ENCODE peak calls at places on chromosomes 6 and 20, in six cellular contexts. S, F, I, V, G and R are unnamed samples.

GRCh38 chr6:46453756-46454316 is 37.4 kb downstream of the RCAN2 start:
- DNase-seq in I (peak), F (no peak), S (no peak), V (no peak), G (no peak), R (no peak)

GRCh38 chr6:11731423-11731822 is 47.2 kb downstream of the ADTRP start:
- DNase-seq in V (peak), G (peak), F (no peak), S (no peak), I (no peak), R (no peak)

GRCh38 chr6:89564752-89565427 is 73.7 kb downstream of the LYRM2 start:
- DNase-seq in G (peak), V (peak), I (peak), S (no peak), F (no peak), R (no peak)

GRCh38 chr6:88492824-88493223 is 326.7 kb upstream of the CNR1 start:
- DNase-seq in G (peak), S (peak), I (peak), V (peak), F (peak), R (peak)

GRCh38 chr6:43708857-43709653 is 21.5 kb upstream of the MRPS18A start:
- DNase-seq in F (no peak), V (peak), G (peak), S (peak), I (peak), R (no peak)

GRCh38 chr20:63320041-63320511 is 27.1 kb downstream of the COL20A1 start:
- DNase-seq in G (no peak), V (no peak), F (no peak), S (no peak), I (no peak), R (no peak)

GRCh38 chr6:124867126-124867525 is 95.1 kb upstream of the RNF217 start:
- DNase-seq in V (no peak), G (no peak), F (no peak), I (no peak), S (no peak), R (no peak)

GRCh38 chr6:33272358-33273128 is 668 bp downstream of the RPS18 start:
- DNase-seq in I (no peak), V (no peak), G (no peak), S (no peak), F (peak), R (no peak)

GRCh38 chr20:2162125-2162822 is 60.6 kb downstream of the STK35 start:
- DNase-seq in F (no peak), G (no peak), S (peak), V (no peak), I (no peak), R (no peak)

GRCh38 chr20:44656447-44656846 is 4.9 kb upstream of the ADA start:
- DNase-seq in F (no peak), G (no peak), I (no peak), S (no peak), V (no peak), R (no peak)

GRCh38 chr6:99187429-99187828 is 162.0 kb downstream of the FAXC start:
- DNase-seq in F (no peak), V (no peak), S (no peak), I (peak), G (no peak), R (no peak)

GRCh38 chr20:32556312-32557184 is 28.6 kb downstream of the NOL4L start:
- DNase-seq in F (no peak), G (no peak), V (no peak), I (no peak), S (no peak), R (no peak)

GRCh38 chr6:132404330-132404729 is 3.1 kb upstream of the MOXD1 start:
- DNase-seq in F (no peak), G (no peak), I (no peak), S (no peak), V (no peak), R (no peak)

GRCh38 chr6:167799033-167799933 is 27.4 kb upstream of the AFDN start:
- DNase-seq in F (no peak), V (peak), S (no peak), I (no peak), G (no peak), R (no peak)

GRCh38 chr6:25100288-25100687 is 164.5 kb upstream of the RIPOR2 start:
- DNase-seq in G (no peak), V (no peak), I (no peak), S (peak), F (no peak), R (no peak)

GRCh38 chr20:35088231-35088794 is 4.3 kb downstream of the TRPC4AP start:
- DNase-seq in G (no peak), F (no peak), S (peak), V (no peak), I (peak), R (no peak)

GRCh38 chr20:34066476-34067090 is 45.5 kb downstream of the EIF2S2 start:
- DNase-seq in F (no peak), G (peak), S (peak), V (peak), I (no peak), R (no peak)

GRCh38 chr20:8744228-8744844 is 324.6 kb upstream of the PLCB4 start:
- DNase-seq in I (no peak), G (no peak), S (peak), V (no peak), F (no peak), R (no peak)

GRCh38 chr6:12371151-12371550 is 81.0 kb downstream of the EDN1 start:
- DNase-seq in S (no peak), F (no peak), V (no peak), I (no peak), G (no peak), R (no peak)

GRCh38 chr20:53738039-53738944 is 144.7 kb upstream of the ZNF217 start:
- DNase-seq in S (peak), F (peak), G (peak), V (peak), I (peak), R (peak)

GRCh38 chr6:21164768-21165326 is 428.7 kb upstream of the SOX4 start:
- DNase-seq in F (no peak), G (no peak), S (peak), I (peak), V (peak), R (peak)

GRCh38 chr20:62704341-62704948 is 4.2 kb upstream of the NTSR1 start:
- DNase-seq in S (peak), V (peak), G (peak), F (peak), I (peak), R (no peak)

GRCh38 chr6:87907521-87907920 is 140.1 kb upstream of the SPACA1 start:
- DNase-seq in F (no peak), G (no peak), V (peak), S (peak), I (peak), R (peak)

GRCh38 chr20:47969426-47969825 is 184.1 kb upstream of the SULF2 start:
- DNase-seq in V (no peak), G (no peak), S (no peak), I (no peak), F (peak), R (no peak)

GRCh38 chr20:49701313-49701731 is 12.4 kb downstream of the B4GALT5 start:
- DNase-seq in G (no peak), I (peak), V (no peak), S (peak), F (no peak), R (no peak)

GRCh38 chr20:41476013-41476441 is 109.4 kb upstream of the EMILIN3 start:
- DNase-seq in G (no peak), S (peak), F (no peak), V (no peak), I (peak), R (no peak)

GRCh38 chr6:14386263-14386981 is 268.9 kb downstream of the CD83 start:
- DNase-seq in I (no peak), G (no peak), S (no peak), F (no peak), V (no peak), R (peak)

GRCh38 chr20:32619586-32619985 is 34.5 kb upstream of the NOL4L start:
- DNase-seq in G (no peak), V (no peak), S (no peak), I (no peak), F (no peak), R (no peak)

GRCh38 chr6:120005292-120005976 is 655.9 kb upstream of the MAN1A1 start:
- DNase-seq in S (no peak), G (no peak), F (no peak), V (no peak), I (no peak), R (no peak)

GRCh38 chr6:142867988-142868818 is 76.8 kb downstream of the HIVEP2 start:
- DNase-seq in G (no peak), V (peak), S (peak), I (peak), F (no peak), R (peak)

GRCh38 chr6:138397128-138397814 is 6.8 kb upstream of the HEBP2 start:
- DNase-seq in S (peak), G (no peak), F (no peak), V (peak), I (peak), R (no peak)

GRCh38 chr6:138396709-138397108 is 7.3 kb upstream of the HEBP2 start:
- DNase-seq in F (no peak), S (no peak), I (no peak), V (no peak), G (no peak), R (no peak)

GRCh38 chr6:138389551-138389950 is 11.8 kb downstream of the SMIM28 start:
- DNase-seq in I (no peak), V (no peak), F (no peak), G (no peak), S (no peak), R (no peak)

GRCh38 chr6:138393871-138394783 is 9.9 kb upstream of the HEBP2 start:
- DNase-seq in G (no peak), F (no peak), I (no peak), S (no peak), V (no peak), R (no peak)
- H3K4me2 ChIP-seq in G (no peak), F (peak), I (no peak), S (no peak), V (no peak), R (peak)

GRCh38 chr6:6856538-6857523 is 250.9 kb upstream of the RREB1 start:
- DNase-seq in S (peak), G (peak), F (no peak), I (no peak), V (peak), R (no peak)
- H3K4me2 ChIP-seq in S (peak), G (peak), F (peak), I (peak), V (peak), R (peak)

DNA sequence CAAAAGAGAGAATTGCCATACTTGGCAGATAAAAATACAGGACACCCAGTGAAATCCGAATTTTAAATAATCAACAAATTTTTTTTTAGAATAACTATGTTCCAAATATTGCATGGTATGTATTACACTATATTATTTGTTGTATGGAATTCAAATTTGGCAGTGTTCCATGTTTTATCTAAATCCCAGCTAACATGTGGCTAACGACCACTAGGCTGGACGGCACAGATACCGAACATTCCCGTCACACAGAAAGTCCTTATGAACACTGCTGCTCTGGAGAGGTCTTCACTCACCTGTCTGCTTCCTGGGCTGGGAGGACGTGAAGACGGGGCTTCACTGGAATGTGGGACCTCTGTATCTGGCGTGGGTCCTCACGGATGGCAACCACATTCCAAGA is 32.8 kb downstream of the SNX5 start:
- DNase-seq in V (no peak), S (no peak), I (no peak), G (no peak), F (no peak), R (no peak)
- H3K4me2 ChIP-seq in V (no peak), S (no peak), I (no peak), G (peak), F (no peak), R (no peak)

GRCh38 chr6:15406452-15406851 is 160.6 kb downstream of the JARID2 start:
- DNase-seq in F (no peak), I (no peak), V (no peak), S (no peak), G (no peak), R (no peak)
- H3K4me2 ChIP-seq in F (no peak), I (no peak), V (no peak), S (no peak), G (no peak), R (no peak)

DNA sequence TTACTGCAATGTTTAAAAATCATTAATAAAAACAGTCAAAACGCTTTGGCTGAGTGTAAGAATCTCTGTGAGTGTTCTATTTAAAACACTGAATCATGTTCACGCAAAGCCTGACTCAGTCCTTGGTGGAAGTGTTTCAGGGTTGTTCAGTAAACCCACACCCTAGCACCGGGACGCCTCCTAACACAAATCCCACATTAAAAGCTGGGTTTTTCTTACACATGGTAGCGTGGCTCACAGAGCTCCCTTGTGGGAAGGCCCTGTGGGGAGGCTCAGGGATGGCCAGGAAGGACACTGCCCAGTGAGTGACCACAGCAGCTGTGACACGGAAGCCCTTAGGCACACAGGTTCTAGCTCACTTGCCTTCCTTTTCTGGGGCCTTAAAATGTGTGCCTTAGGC is 80.2 kb downstream of the GMPR start:
- DNase-seq in G (no peak), I (peak), V (peak), S (peak), F (no peak), R (no peak)
- H3K4me2 ChIP-seq in G (no peak), I (peak), V (no peak), S (peak), F (peak), R (no peak)

GRCh38 chr20:36090223-36090622 is 64.3 kb upstream of the EPB41L1 start:
- DNase-seq in I (no peak), G (no peak), V (no peak), F (no peak), S (no peak), R (peak)
- H3K4me2 ChIP-seq in I (no peak), G (no peak), V (no peak), F (no peak), S (no peak), R (peak)